ENCODE peak calls at places on chromosomes 11 and 22, in five cellular contexts. W, S, C, T and L are unnamed samples.

GRCh38 chr11:66467034-66467659 is 442 bp downstream of the PELI3 start:
- DNase-seq in C (no peak), S (peak), T (peak), W (no peak), L (no peak)

GRCh38 chr11:48109046-48109666 is 107.5 kb upstream of the OR4B1 start:
- DNase-seq in S (no peak), C (peak), T (peak), W (no peak), L (peak)

GRCh38 chr11:94831529-94831928 is 63.4 kb downstream of the AMOTL1 start:
- DNase-seq in W (no peak), T (no peak), C (no peak), S (no peak), L (no peak)

GRCh38 chr11:3735827-3736226 is 61.5 kb downstream of the NUP98 start:
- DNase-seq in W (no peak), C (no peak), T (peak), S (no peak), L (no peak)

GRCh38 chr11:73087730-73088129 is 54.4 kb downstream of the FCHSD2 start:
- DNase-seq in C (no peak), S (no peak), W (no peak), T (peak), L (peak)

GRCh38 chr11:3000032-3000961 is 8.2 kb upstream of the NAP1L4 start:
- DNase-seq in T (peak), C (no peak), W (peak), S (peak), L (no peak)

GRCh38 chr11:353315-353857 is 15.9 kb upstream of the B4GALNT4 start:
- DNase-seq in C (no peak), T (peak), W (peak), S (peak), L (no peak)

GRCh38 chr11:47204633-47204989 is 10.2 kb upstream of the DDB2 start:
- DNase-seq in C (no peak), S (no peak), W (no peak), T (peak), L (no peak)

GRCh38 chr11:968822-969221 is 43.2 kb downstream of the AP2A2 start:
- DNase-seq in S (no peak), W (no peak), C (no peak), T (no peak), L (no peak)

GRCh38 chr11:67656278-67656922 is 5.9 kb upstream of the ACY3 start:
- DNase-seq in T (peak), C (peak), W (no peak), S (no peak), L (peak)

GRCh38 chr22:36736701-36737320 is 33.3 kb upstream of the CACNG2 start:
- DNase-seq in T (no peak), C (no peak), W (no peak), S (no peak), L (no peak)

GRCh38 chr22:21569459-21570161 is 2.1 kb downstream of the UBE2L3 start:
- DNase-seq in C (peak), S (no peak), T (no peak), W (no peak), L (peak)

GRCh38 chr11:69637601-69637955 is 3.4 kb upstream of the CCND1 start:
- DNase-seq in C (no peak), T (no peak), S (no peak), W (no peak), L (no peak)

GRCh38 chr22:32796865-32797573 is 4.5 kb upstream of the TIMP3 start:
- DNase-seq in C (peak), W (no peak), T (peak), S (peak), L (peak)

GRCh38 chr11:123318623-123319022 is 111.4 kb upstream of the GRAMD1B start:
- DNase-seq in W (no peak), C (no peak), S (no peak), T (no peak), L (no peak)

GRCh38 chr11:119380816-119381185 is 689 bp downstream of the USP2 start:
- DNase-seq in S (no peak), C (no peak), W (no peak), T (no peak), L (no peak)

GRCh38 chr11:86158716-86159669 is 85.6 kb upstream of the EED start:
- DNase-seq in T (no peak), S (no peak), C (no peak), W (no peak), L (no peak)

GRCh38 chr11:130062030-130062429 is 7.7 kb upstream of the APLP2 start:
- DNase-seq in C (no peak), S (no peak), T (no peak), W (no peak), L (no peak)

GRCh38 chr11:96306933-96307747 is 35.9 kb downstream of the MAML2 start:
- DNase-seq in C (no peak), T (peak), W (peak), S (peak), L (no peak)

GRCh38 chr11:116243975-116244374 is 528.8 kb downstream of the BUD13 start:
- DNase-seq in C (no peak), S (no peak), W (no peak), T (no peak), L (no peak)

GRCh38 chr11:83070878-83071640 is 638 bp downstream of the RAB30 start:
- DNase-seq in T (no peak), W (no peak), S (peak), C (no peak), L (peak)

GRCh38 chr11:63682045-63682915 is 980 bp downstream of the RTN3 start:
- DNase-seq in W (no peak), C (no peak), T (peak), S (no peak), L (peak)

GRCh38 chr11:69999721-70000120 is 78.4 kb upstream of the ANO1 start:
- DNase-seq in W (no peak), C (no peak), T (no peak), S (no peak), L (no peak)

GRCh38 chr11:113991718-113992458 is 17.0 kb downstream of the HTR3A start:
- DNase-seq in C (no peak), T (peak), S (no peak), W (no peak), L (no peak)

GRCh38 chr22:37254206-37254866 is 10.3 kb upstream of the RAC2 start:
- DNase-seq in T (peak), S (no peak), C (no peak), W (no peak), L (no peak)

GRCh38 chr22:43000441-43001175 is 14.3 kb downstream of the PACSIN2 start:
- DNase-seq in W (no peak), S (no peak), C (no peak), T (peak), L (no peak)

GRCh38 chr11:120168108-120168959 is 30.4 kb upstream of the TRIM29 start:
- DNase-seq in T (peak), S (no peak), C (no peak), W (no peak), L (no peak)

GRCh38 chr11:35593143-35593542 is 25.1 kb upstream of the FJX1 start:
- DNase-seq in W (no peak), S (no peak), T (peak), C (no peak), L (no peak)

GRCh38 chr11:28793282-28793738 is 685.1 kb downstream of the METTL15 start:
- DNase-seq in W (no peak), S (no peak), C (no peak), T (no peak), L (no peak)

GRCh38 chr22:29581799-29582198 is 886 bp upstream of the NIPSNAP1 start:
- DNase-seq in W (no peak), C (no peak), S (no peak), T (no peak), L (no peak)

GRCh38 chr11:63573881-63574855 is 11.0 kb upstream of the PLAAT2 start:
- DNase-seq in S (peak), W (peak), C (no peak), T (peak), L (peak)

GRCh38 chr11:72038491-72038890 is 39.8 kb downstream of the IL18BP start:
- DNase-seq in S (peak), C (no peak), W (peak), T (peak), L (no peak)